ENCODE peak calls at places on chromosomes 2 and 18, in four cellular contexts. E, J, R and U are unnamed samples.

GRCh38 chr2:127081826-127082633 is 24.9 kb downstream of the BIN1 start:
- DNase-seq in J (no peak), R (no peak), E (no peak), U (no peak)

GRCh38 chr18:49178736-49179135 is 228.0 kb upstream of the SMAD7 start:
- DNase-seq in J (no peak), E (peak; percentile 19), R (no peak), U (no peak)

GRCh38 chr18:74337155-74337911 is 21.7 kb downstream of the C18orf63 start:
- DNase-seq in J (no peak), R (no peak), E (no peak), U (no peak)

GRCh38 chr2:177296047-177296446 is 31.5 kb upstream of the NFE2L2 start:
- DNase-seq in J (no peak), R (no peak), E (no peak), U (no peak)

GRCh38 chr18:59041819-59042476 is 97.7 kb upstream of the SEC11C start:
- DNase-seq in R (no peak), J (no peak), E (no peak), U (no peak)

GRCh38 chr2:235088608-235089020 is 136.8 kb downstream of the SH3BP4 start:
- DNase-seq in E (no peak), R (no peak), J (no peak), U (no peak)

GRCh38 chr2:214843823-214844222 is 34.3 kb upstream of the BARD1 start:
- DNase-seq in J (no peak), E (no peak), R (no peak), U (no peak)

GRCh38 chr2:118031566-118031965 is 17.7 kb upstream of the CCDC93 start:
- DNase-seq in E (no peak), J (no peak), R (no peak), U (no peak)

GRCh38 chr2:163155279-163155883 is 316.8 kb upstream of the KCNH7 start:
- DNase-seq in J (no peak), E (peak; percentile 24), R (no peak), U (no peak)

GRCh38 chr2:218981390-218982311 is 3.3 kb downstream of the FEV start:
- DNase-seq in J (no peak), E (no peak), R (no peak), U (no peak)

GRCh38 chr2:119488245-119489182 is 35.8 kb downstream of the SCTR start:
- DNase-seq in R (no peak), E (no peak), J (no peak), U (no peak)

GRCh38 chr2:44191739-44192138 is 23.1 kb downstream of the PPM1B start:
- DNase-seq in E (no peak), J (no peak), R (no peak), U (no peak)

GRCh38 chr2:241771286-241772062 is 5.1 kb upstream of the GAL3ST2 start:
- DNase-seq in J (peak; percentile 39), E (peak; percentile 29), R (no peak), U (no peak)

GRCh38 chr2:8570637-8571036 is 111.2 kb upstream of the ID2 start:
- DNase-seq in J (no peak), E (no peak), R (no peak), U (peak; percentile 13)

GRCh38 chr18:267380-267687 is 513 bp downstream of the THOC1 start:
- DNase-seq in R (no peak), J (no peak), E (peak; percentile 7), U (no peak)

GRCh38 chr2:143704432-143705106 is 575.4 kb downstream of the ARHGAP15 start:
- DNase-seq in E (no peak), R (no peak), J (no peak), U (no peak)

GRCh38 chr18:59516356-59517155 is 157.5 kb upstream of the LMAN1 start:
- DNase-seq in E (peak; percentile 77), R (peak; percentile 67), J (peak; percentile 76), U (no peak)

GRCh38 chr2:1653137-1653789 is 91.1 kb downstream of the PXDN start:
- DNase-seq in E (peak; percentile 97), R (peak; percentile 83), J (peak; percentile 91), U (no peak)

GRCh38 chr2:127566576-127566975 is 31.1 kb downstream of the MYO7B start:
- DNase-seq in E (no peak), R (no peak), J (no peak), U (no peak)

GRCh38 chr18:47260138-47260923 is 8.9 kb upstream of the SKOR2 start:
- DNase-seq in E (peak; percentile 53), J (no peak), R (no peak), U (no peak)

GRCh38 chr2:3183766-3184165 is 193.9 kb downstream of the EIPR1 start:
- DNase-seq in R (no peak), E (no peak), J (no peak), U (no peak)

GRCh38 chr2:196959750-196960392 is 33.4 kb upstream of the PGAP1 start:
- DNase-seq in E (peak; percentile 35), R (no peak), J (no peak), U (no peak)

GRCh38 chr2:28423856-28424605 is 31.4 kb downstream of the FOSL2 start:
- DNase-seq in E (no peak), R (no peak), J (no peak), U (peak; percentile 77)

GRCh38 chr2:16623564-16624418 is 41.8 kb downstream of the CYRIA start:
- DNase-seq in E (no peak), R (no peak), J (no peak), U (no peak)

GRCh38 chr2:85804026-85804425 is 50.2 kb downstream of the ATOH8 start:
- DNase-seq in J (no peak), R (no peak), E (no peak), U (no peak)

GRCh38 chr2:9364373-9364772 is 59.0 kb downstream of the ITGB1BP1 start:
- DNase-seq in R (no peak), E (no peak), J (no peak), U (no peak)

GRCh38 chr18:12825230-12825629 is 58.8 kb downstream of the PTPN2 start:
- DNase-seq in R (no peak), J (no peak), E (no peak), U (no peak)

GRCh38 chr2:240965296-240965904 is 33.0 kb upstream of the SNED1 start:
- DNase-seq in J (peak; percentile 20), R (peak; percentile 43), E (no peak), U (no peak)

GRCh38 chr2:159708066-159708760 is 4.1 kb upstream of the MARCHF7 start:
- DNase-seq in J (no peak), R (no peak), E (no peak), U (no peak)

GRCh38 chr18:52617931-52618330 is 277.9 kb downstream of the DCC start:
- DNase-seq in E (no peak), J (no peak), R (no peak), U (no peak)

GRCh38 chr18:4040391-4041172 is 414.5 kb downstream of the DLGAP1 start:
- DNase-seq in J (no peak), R (no peak), E (no peak), U (no peak)

GRCh38 chr2:25131567-25132295 is 36.6 kb downstream of the POMC start:
- DNase-seq in R (no peak), E (no peak), J (no peak), U (no peak)

GRCh38 chr2:217948341-217948791 is 54.4 kb downstream of the TNS1 start:
- DNase-seq in J (no peak), R (no peak), E (no peak), U (no peak)

GRCh38 chr2:190533175-190533967 is 1.2 kb downstream of the NEMP2 start:
- DNase-seq in R (peak; percentile 32), J (no peak), E (no peak), U (no peak)